ENCODE peak calls at places on chromosome 9, in eight cellular contexts. One of them, this sample, is unnamed. For H3K4me1, the result is how much of the 10 kb centered on the place peaks cover.

GRCh38 chr9:71806916-71807315 is 38.6 kb upstream of the CEMIP2 start:
- DNase-seq in H9: peak
- DNase-seq in stomach: peak
- DNase-seq in OCI-LY7: peak
- DNase-seq in left ventricle myocardium inferior: peak
- DNase-seq in Peyer's patch: no peak
- DNase-seq in cardiac muscle cell: peak
- DNase-seq in HCT116: peak
- DNase-seq in this sample: peak

GRCh38 chr9:71249729-71250317 is 128.4 kb upstream of the TRPM3 start:
- DNase-seq in Peyer's patch: no peak
- DNase-seq in H9: no peak
- DNase-seq in stomach: no peak
- DNase-seq in cardiac muscle cell: peak
- DNase-seq in HCT116: peak
- DNase-seq in left ventricle myocardium inferior: no peak
- DNase-seq in OCI-LY7: peak
- DNase-seq in this sample: no peak

GRCh38 chr9:131365546-131365945 is 28.3 kb upstream of the PRRC2B start:
- DNase-seq in HCT116: no peak
- DNase-seq in H9: no peak
- DNase-seq in stomach: no peak
- DNase-seq in left ventricle myocardium inferior: no peak
- DNase-seq in cardiac muscle cell: no peak
- DNase-seq in Peyer's patch: no peak
- DNase-seq in OCI-LY7: no peak
- DNase-seq in this sample: no peak

GRCh38 chr9:133280387-133280786 is 5.4 kb upstream of the ABO start:
- DNase-seq in HCT116: no peak
- DNase-seq in OCI-LY7: no peak
- DNase-seq in Peyer's patch: no peak
- DNase-seq in left ventricle myocardium inferior: no peak
- DNase-seq in H9: no peak
- DNase-seq in stomach: no peak
- DNase-seq in cardiac muscle cell: no peak
- DNase-seq in this sample: no peak

GRCh38 chr9:1490341-1491115 is 440.4 kb downstream of the DMRT2 start:
- DNase-seq in stomach: no peak
- DNase-seq in HCT116: no peak
- DNase-seq in left ventricle myocardium inferior: no peak
- DNase-seq in cardiac muscle cell: no peak
- DNase-seq in H9: no peak
- DNase-seq in Peyer's patch: no peak
- DNase-seq in OCI-LY7: no peak
- DNase-seq in this sample: no peak

GRCh38 chr9:125428060-125428481 is 166.4 kb downstream of the GAPVD1 start:
- DNase-seq in stomach: peak
- DNase-seq in cardiac muscle cell: peak
- DNase-seq in H9: no peak
- DNase-seq in Peyer's patch: no peak
- DNase-seq in left ventricle myocardium inferior: no peak
- DNase-seq in OCI-LY7: peak
- DNase-seq in HCT116: peak
- DNase-seq in this sample: no peak

GRCh38 chr9:14313378-14313940 is 482 bp downstream of the NFIB start:
- DNase-seq in H9: peak
- DNase-seq in HCT116: no peak
- DNase-seq in cardiac muscle cell: peak
- DNase-seq in stomach: peak
- DNase-seq in Peyer's patch: peak
- DNase-seq in left ventricle myocardium inferior: no peak
- DNase-seq in OCI-LY7: peak
- DNase-seq in this sample: no peak

GRCh38 chr9:80077059-80077458 is 505.3 kb downstream of the TLE4 start:
- DNase-seq in Peyer's patch: no peak
- DNase-seq in HCT116: no peak
- DNase-seq in H9: no peak
- DNase-seq in left ventricle myocardium inferior: no peak
- DNase-seq in OCI-LY7: no peak
- DNase-seq in cardiac muscle cell: no peak
- DNase-seq in stomach: no peak
- DNase-seq in this sample: no peak

GRCh38 chr9:38362912-38363588 is 29.5 kb upstream of the ALDH1B1 start:
- DNase-seq in left ventricle myocardium inferior: no peak
- DNase-seq in cardiac muscle cell: peak
- DNase-seq in H9: no peak
- DNase-seq in OCI-LY7: peak
- DNase-seq in HCT116: peak
- DNase-seq in stomach: peak
- DNase-seq in Peyer's patch: no peak
- DNase-seq in this sample: peak

GRCh38 chr9:115022760-115023434 is 92.5 kb upstream of the TNFSF8 start:
- DNase-seq in stomach: no peak
- DNase-seq in Peyer's patch: no peak
- DNase-seq in left ventricle myocardium inferior: no peak
- DNase-seq in HCT116: no peak
- DNase-seq in OCI-LY7: no peak
- DNase-seq in H9: no peak
- DNase-seq in cardiac muscle cell: no peak
- DNase-seq in this sample: no peak

GRCh38 chr9:91991621-91992435 is 41.8 kb upstream of the ROR2 start:
- DNase-seq in stomach: no peak
- DNase-seq in Peyer's patch: no peak
- DNase-seq in left ventricle myocardium inferior: no peak
- DNase-seq in OCI-LY7: no peak
- DNase-seq in cardiac muscle cell: no peak
- DNase-seq in H9: no peak
- DNase-seq in HCT116: no peak
- DNase-seq in this sample: no peak

GRCh38 chr9:19284729-19285128 is 54.2 kb downstream of the DENND4C start:
- DNase-seq in stomach: no peak
- DNase-seq in Peyer's patch: no peak
- DNase-seq in H9: no peak
- DNase-seq in cardiac muscle cell: no peak
- DNase-seq in left ventricle myocardium inferior: no peak
- DNase-seq in HCT116: no peak
- DNase-seq in OCI-LY7: no peak
- DNase-seq in this sample: no peak

GRCh38 chr9:105510024-105510423 is 47.9 kb upstream of the FKTN start:
- DNase-seq in Peyer's patch: no peak
- DNase-seq in cardiac muscle cell: no peak
- DNase-seq in OCI-LY7: no peak
- DNase-seq in left ventricle myocardium inferior: no peak
- DNase-seq in stomach: no peak
- DNase-seq in HCT116: no peak
- DNase-seq in H9: no peak
- DNase-seq in this sample: no peak

GRCh38 chr9:23777328-23777727 is 48.7 kb downstream of the ELAVL2 start:
- DNase-seq in H9: no peak
- DNase-seq in left ventricle myocardium inferior: no peak
- DNase-seq in Peyer's patch: no peak
- DNase-seq in OCI-LY7: no peak
- DNase-seq in HCT116: no peak
- DNase-seq in stomach: no peak
- DNase-seq in cardiac muscle cell: no peak
- DNase-seq in this sample: no peak

GRCh38 chr9:35904966-35905781 is 828 bp upstream of the HRCT1 start:
- DNase-seq in OCI-LY7: no peak
- DNase-seq in H9: no peak
- DNase-seq in cardiac muscle cell: no peak
- DNase-seq in stomach: no peak
- DNase-seq in Peyer's patch: peak
- DNase-seq in HCT116: no peak
- DNase-seq in left ventricle myocardium inferior: no peak
- DNase-seq in this sample: no peak

GRCh38 chr9:129643706-129644105 is 1.8 kb upstream of the ASB6 start:
- DNase-seq in stomach: no peak
- DNase-seq in HCT116: no peak
- DNase-seq in left ventricle myocardium inferior: no peak
- DNase-seq in OCI-LY7: no peak
- DNase-seq in H9: no peak
- DNase-seq in cardiac muscle cell: no peak
- DNase-seq in Peyer's patch: no peak
- DNase-seq in this sample: no peak

GRCh38 chr9:129640871-129641750 is 840 bp downstream of the ASB6 start:
- DNase-seq in OCI-LY7: no peak
- DNase-seq in H9: no peak
- DNase-seq in stomach: no peak
- DNase-seq in left ventricle myocardium inferior: no peak
- DNase-seq in HCT116: no peak
- DNase-seq in cardiac muscle cell: no peak
- DNase-seq in Peyer's patch: no peak
- DNase-seq in this sample: no peak

GRCh38 chr9:129640086-129640870 is 1.7 kb downstream of the ASB6 start:
- DNase-seq in OCI-LY7: no peak
- DNase-seq in left ventricle myocardium inferior: no peak
- DNase-seq in stomach: peak
- DNase-seq in HCT116: no peak
- DNase-seq in cardiac muscle cell: no peak
- DNase-seq in Peyer's patch: no peak
- DNase-seq in H9: no peak
- DNase-seq in this sample: no peak

GRCh38 chr9:129639756-129640085 is 2.2 kb downstream of the ASB6 start:
- DNase-seq in cardiac muscle cell: no peak
- DNase-seq in Peyer's patch: no peak
- DNase-seq in stomach: no peak
- DNase-seq in H9: no peak
- DNase-seq in OCI-LY7: no peak
- DNase-seq in HCT116: no peak
- DNase-seq in left ventricle myocardium inferior: no peak
- DNase-seq in this sample: no peak

GRCh38 chr9:129641751-129642585 is at the start of gene ASB6:
- DNase-seq in cardiac muscle cell: peak
- DNase-seq in stomach: peak
- DNase-seq in Peyer's patch: peak
- DNase-seq in OCI-LY7: peak
- DNase-seq in left ventricle myocardium inferior: peak
- DNase-seq in HCT116: peak
- DNase-seq in H9: peak
- DNase-seq in this sample: peak
- H3K4me1 ChIP-seq in cardiac muscle cell: under half
- H3K4me1 ChIP-seq in stomach: under half
- H3K4me1 ChIP-seq in Peyer's patch: under half
- H3K4me1 ChIP-seq in OCI-LY7: under half
- H3K4me1 ChIP-seq in left ventricle myocardium inferior: under half
- H3K4me1 ChIP-seq in HCT116: under half
- H3K4me1 ChIP-seq in H9: under half
- H3K4me1 ChIP-seq in this sample: under half

DNA sequence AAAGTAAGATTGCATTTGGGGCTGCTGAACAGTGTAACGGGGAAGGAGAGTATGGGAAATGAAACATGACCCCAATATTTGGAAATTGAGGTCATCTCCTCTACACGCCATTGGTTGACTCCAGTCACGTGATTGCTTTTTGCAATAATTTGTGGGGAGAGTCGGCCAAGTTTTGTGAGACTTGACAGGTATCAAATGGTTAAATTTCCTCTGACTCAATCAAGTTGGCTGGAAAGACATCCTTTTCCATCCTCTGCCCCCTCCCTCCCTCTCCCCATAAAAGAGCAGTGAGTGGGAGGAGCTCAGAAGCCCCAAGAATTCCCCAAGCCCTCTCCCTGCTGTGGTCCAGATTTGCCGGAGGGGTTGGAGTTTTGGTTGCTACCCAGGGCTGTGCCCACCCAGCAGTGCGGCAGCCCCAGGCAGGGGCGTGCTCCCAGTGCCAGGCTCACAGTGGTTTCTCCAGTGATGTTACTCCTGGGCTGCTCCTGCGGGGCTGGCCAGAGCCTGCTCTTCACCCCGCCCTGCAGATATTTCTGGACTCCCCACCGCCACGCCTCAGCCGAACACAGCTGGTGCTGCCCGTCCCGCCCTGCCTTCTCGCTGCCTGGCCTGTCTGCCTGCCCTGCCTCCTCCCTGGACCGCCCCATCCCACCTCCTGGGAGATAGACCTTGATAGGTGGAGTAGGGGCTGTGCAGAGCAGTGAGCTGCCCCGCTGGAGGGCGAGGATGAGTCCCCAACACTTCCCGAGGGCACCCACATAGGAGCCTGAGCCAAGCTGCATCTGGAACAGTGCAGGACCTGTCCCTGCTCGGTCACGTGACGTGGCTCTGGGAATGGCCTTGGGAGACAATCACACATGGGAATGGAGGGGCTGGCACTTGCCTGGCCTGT is 3.4 kb downstream of the COL5A1 start:
- DNase-seq in HCT116: no peak
- DNase-seq in stomach: peak
- DNase-seq in cardiac muscle cell: no peak
- DNase-seq in OCI-LY7: no peak
- DNase-seq in left ventricle myocardium inferior: peak
- DNase-seq in H9: no peak
- DNase-seq in Peyer's patch: no peak
- DNase-seq in this sample: no peak
- H3K27ac ChIP-seq in HCT116: no peak
- H3K27ac ChIP-seq in stomach: peak
- H3K27ac ChIP-seq in cardiac muscle cell: no peak
- H3K27ac ChIP-seq in OCI-LY7: no peak
- H3K27ac ChIP-seq in left ventricle myocardium inferior: peak
- H3K27ac ChIP-seq in H9: no peak
- H3K27ac ChIP-seq in Peyer's patch: peak
- H3K27ac ChIP-seq in this sample: no peak

DNA sequence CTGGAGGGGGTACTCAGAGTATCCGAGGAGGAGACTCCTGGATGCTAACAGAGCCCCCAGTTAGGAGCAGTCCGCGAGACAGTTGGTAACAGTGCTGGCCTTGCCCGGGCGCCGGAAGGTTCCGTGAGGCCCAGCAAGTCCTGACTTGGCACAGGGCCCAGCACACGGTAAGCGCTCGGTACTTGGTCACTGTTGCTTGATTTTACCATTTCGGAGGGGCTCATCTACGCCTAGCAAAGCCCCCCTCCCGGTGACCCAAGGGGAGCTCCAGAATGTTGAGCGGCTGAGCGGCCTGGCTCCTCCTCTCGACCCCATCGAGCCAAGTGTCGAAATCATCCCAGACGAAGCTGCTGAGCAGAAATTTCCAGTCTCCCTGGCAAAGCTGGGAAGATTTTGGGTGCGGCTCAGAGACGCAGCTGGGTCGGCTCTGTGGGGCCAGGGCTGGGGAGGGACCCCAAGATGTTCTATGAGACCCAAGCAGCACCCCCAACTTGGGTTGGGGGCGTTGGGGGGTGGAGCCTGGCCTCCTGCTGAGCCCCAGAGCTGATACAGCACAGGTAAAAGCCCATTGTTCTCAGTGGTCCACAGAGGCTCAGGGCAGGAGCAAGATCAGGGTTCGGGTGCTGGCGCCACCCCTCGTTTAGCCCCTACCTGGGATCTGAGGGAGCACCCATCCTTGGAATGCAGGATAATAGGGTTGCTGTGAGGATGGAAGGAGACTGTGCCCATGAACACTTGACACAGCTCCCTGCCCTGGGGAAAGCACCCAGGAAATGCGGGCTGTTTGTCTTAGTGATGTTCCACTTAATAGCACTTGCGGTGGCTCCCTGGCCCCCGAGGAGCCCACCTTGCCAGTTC is 137.2 kb downstream of the C9orf50 start:
- DNase-seq in H9: no peak
- DNase-seq in cardiac muscle cell: peak
- DNase-seq in HCT116: peak
- DNase-seq in left ventricle myocardium inferior: peak
- DNase-seq in OCI-LY7: no peak
- DNase-seq in stomach: peak
- DNase-seq in Peyer's patch: peak
- DNase-seq in this sample: no peak
- H3K4me1 ChIP-seq in H9: under half
- H3K4me1 ChIP-seq in cardiac muscle cell: half or more
- H3K4me1 ChIP-seq in HCT116: half or more
- H3K4me1 ChIP-seq in left ventricle myocardium inferior: half or more
- H3K4me1 ChIP-seq in OCI-LY7: under half
- H3K4me1 ChIP-seq in stomach: half or more
- H3K4me1 ChIP-seq in Peyer's patch: under half
- H3K4me1 ChIP-seq in this sample: under half

GRCh38 chr9:137423810-137424291 is 658 bp downstream of the NOXA1 start:
- DNase-seq in OCI-LY7: no peak
- DNase-seq in Peyer's patch: peak
- DNase-seq in HCT116: no peak
- DNase-seq in stomach: peak
- DNase-seq in H9: no peak
- DNase-seq in cardiac muscle cell: no peak
- DNase-seq in left ventricle myocardium inferior: peak
- DNase-seq in this sample: no peak
- H3K27ac ChIP-seq in OCI-LY7: no peak
- H3K27ac ChIP-seq in Peyer's patch: peak
- H3K27ac ChIP-seq in HCT116: peak
- H3K27ac ChIP-seq in stomach: peak
- H3K27ac ChIP-seq in H9: no peak
- H3K27ac ChIP-seq in cardiac muscle cell: no peak
- H3K27ac ChIP-seq in left ventricle myocardium inferior: peak
- H3K27ac ChIP-seq in this sample: peak